ENCODE peak calls at places on chromosome 15, in eight cellular contexts. S is psoas muscle, C is lung, P is A549, Q is RWPE2, O is endothelial cell of umbilical vein, T is upper lobe of left lung, U is stomach. F is an unnamed sample.

GRCh38 chr15:36468746-36469145 is 110.7 kb upstream of the CDIN1 start:
- DNase-seq in S (no peak), C (peak; percentile 64), P (no peak), Q (no peak), O (no peak), T (peak; percentile 31), U (no peak), F (peak; percentile 37)

GRCh38 chr15:26628071-26628470 is 144.8 kb downstream of the GABRB3 start:
- DNase-seq in S (no peak), C (no peak), P (peak; percentile 54), Q (no peak), O (no peak), T (no peak), U (no peak), F (no peak)

GRCh38 chr15:69469467-69470191 is 17.0 kb downstream of the RPLP1 start:
- DNase-seq in S (no peak), C (no peak), P (no peak), Q (peak; percentile 61), O (no peak), T (no peak), U (no peak), F (no peak)

GRCh38 chr15:33396457-33396856 is 85.7 kb downstream of the RYR3 start:
- DNase-seq in S (no peak), C (no peak), P (no peak), Q (no peak), O (no peak), T (no peak), U (no peak), F (no peak)

GRCh38 chr15:33200444-33200843 is 5.9 kb upstream of the FMN1 start:
- DNase-seq in S (no peak), C (no peak), P (no peak), Q (no peak), O (no peak), T (no peak), U (no peak), F (no peak)

GRCh38 chr15:56356616-56357015 is 8.6 kb upstream of the TEX9 start:
- DNase-seq in S (no peak), C (no peak), P (no peak), Q (no peak), O (no peak), T (no peak), U (no peak), F (no peak)

GRCh38 chr15:75834011-75834410 is 9.2 kb upstream of the UBE2Q2 start:
- DNase-seq in S (no peak), C (no peak), P (no peak), Q (no peak), O (no peak), T (no peak), U (no peak), F (no peak)

GRCh38 chr15:77840962-77841361 is 208.2 kb upstream of the LINGO1 start:
- DNase-seq in S (no peak), C (peak; percentile 37), P (peak; percentile 56), Q (peak; percentile 91), O (no peak), T (peak; percentile 67), U (no peak), F (peak; percentile 77)

GRCh38 chr15:48719668-48720067 is 74.2 kb upstream of the FBN1 start:
- DNase-seq in S (no peak), C (no peak), P (no peak), Q (no peak), O (no peak), T (no peak), U (no peak), F (no peak)

GRCh38 chr15:57740048-57740447 is 33.5 kb downstream of the POLR2M start:
- DNase-seq in S (no peak), C (no peak), P (no peak), Q (no peak), O (no peak), T (no peak), U (no peak), F (no peak)

GRCh38 chr15:77224352-77224751 is 153.4 kb upstream of the TSPAN3 start:
- DNase-seq in S (no peak), C (no peak), P (no peak), Q (no peak), O (peak; percentile 72), T (no peak), U (no peak), F (no peak)

GRCh38 chr15:55499158-55499557 is 8.9 kb downstream of the DNAAF4 start:
- DNase-seq in S (no peak), C (no peak), P (no peak), Q (no peak), O (no peak), T (no peak), U (no peak), F (no peak)

GRCh38 chr15:91228890-91229289 is 128.8 kb downstream of the SV2B start:
- DNase-seq in S (no peak), C (no peak), P (no peak), Q (no peak), O (no peak), T (no peak), U (no peak), F (no peak)

GRCh38 chr15:47945869-47946666 is 174.7 kb upstream of the SLC24A5 start:
- DNase-seq in S (no peak), C (no peak), P (no peak), Q (no peak), O (no peak), T (no peak), U (no peak), F (no peak)

GRCh38 chr15:32701863-32702262 is 15.9 kb upstream of the GREM1 start:
- DNase-seq in S (no peak), C (no peak), P (no peak), Q (no peak), O (no peak), T (no peak), U (no peak), F (no peak)

GRCh38 chr15:90015749-90016148 is 14.6 kb downstream of the ZNF710 start:
- DNase-seq in S (no peak), C (no peak), P (no peak), Q (peak; percentile 86), O (no peak), T (peak; percentile 36), U (peak; percentile 24), F (no peak)

GRCh38 chr15:82132742-82133141 is 86.9 kb upstream of the MEX3B start:
- DNase-seq in S (no peak), C (no peak), P (peak; percentile 51), Q (peak; percentile 85), O (no peak), T (no peak), U (no peak), F (peak; percentile 51)

GRCh38 chr15:40516322-40516721 is 45.5 kb downstream of the CHST14 start:
- DNase-seq in S (no peak), C (no peak), P (no peak), Q (no peak), O (no peak), T (no peak), U (no peak), F (no peak)

GRCh38 chr15:57732526-57733331 is 26.2 kb downstream of the POLR2M start:
- DNase-seq in S (peak; percentile 29), C (peak; percentile 44), P (peak; percentile 46), Q (no peak), O (peak; percentile 79), T (peak; percentile 39), U (peak; percentile 63), F (peak; percentile 74)

DNA sequence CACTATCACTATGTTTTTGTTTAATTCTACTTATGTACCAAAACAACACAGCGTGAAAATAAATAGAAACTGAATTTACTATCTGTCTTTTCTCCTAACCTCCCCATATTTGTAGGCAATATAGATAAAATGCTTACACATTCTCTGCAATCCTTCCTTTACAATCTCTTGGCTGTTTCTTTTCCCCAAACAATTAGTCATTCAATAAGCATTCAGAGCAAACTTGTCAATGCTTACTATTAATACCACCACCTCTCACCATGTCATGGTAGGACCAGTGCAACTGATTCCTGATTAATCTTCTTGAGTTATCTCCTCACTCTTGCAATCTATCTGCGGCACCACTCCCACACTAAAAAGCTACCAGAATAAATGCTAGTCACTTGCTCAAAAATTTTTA is 74.0 kb upstream of the TTBK2 start:
- DNase-seq in S (no peak), C (no peak), P (no peak), Q (no peak), O (no peak), T (no peak), U (no peak), F (no peak)
- TF ChIP-seq CTCF in S (no peak), C (no peak), P (no peak), Q (no peak), O (no peak), T (no peak), U (no peak), F (no peak)

DNA sequence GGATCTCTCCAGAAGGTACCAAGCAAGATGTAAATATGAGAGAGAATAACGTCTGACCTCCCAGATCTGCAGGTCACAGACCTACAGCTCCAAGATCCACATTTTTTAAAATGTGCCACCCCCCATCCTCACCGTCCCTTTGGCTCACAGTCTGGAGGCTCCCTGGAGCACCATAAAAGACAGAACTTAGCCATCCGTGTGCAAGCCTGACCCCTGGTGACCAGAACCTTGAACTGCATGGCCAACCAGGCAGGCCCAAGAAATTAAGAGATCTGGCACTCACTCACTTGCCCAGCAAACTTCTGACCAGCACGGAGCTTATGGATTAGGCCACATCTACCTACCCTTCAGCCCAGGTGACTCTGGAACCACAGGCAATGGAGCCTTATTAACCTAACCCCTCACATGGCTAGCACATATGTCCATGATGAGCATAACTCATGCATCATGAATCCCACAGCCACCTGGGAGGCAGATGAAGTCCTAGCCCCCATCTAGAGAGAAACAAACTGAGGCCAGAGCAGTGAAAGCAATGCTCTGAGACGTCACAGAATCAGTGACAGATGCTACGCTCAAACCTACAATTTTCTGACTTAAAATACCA is 275.3 kb downstream of the UACA start:
- DNase-seq in S (peak; percentile 67), C (peak; percentile 78), P (peak; percentile 88), Q (no peak), O (peak; percentile 77), T (peak; percentile 81), U (peak; percentile 85), F (peak; percentile 85)
- H3K4me1 ChIP-seq in S (no peaks in the 10 kb centered on the region), C (no peaks in the 10 kb centered on the region), P (peaks cover 32% of the 10 kb centered on the region), Q (peaks cover 21% of the 10 kb centered on the region), O (peaks cover 4% of the 10 kb centered on the region), T (peaks cover 53% of the 10 kb centered on the region), U (peaks cover 18% of the 10 kb centered on the region), F (no peaks in the 10 kb centered on the region)

DNA sequence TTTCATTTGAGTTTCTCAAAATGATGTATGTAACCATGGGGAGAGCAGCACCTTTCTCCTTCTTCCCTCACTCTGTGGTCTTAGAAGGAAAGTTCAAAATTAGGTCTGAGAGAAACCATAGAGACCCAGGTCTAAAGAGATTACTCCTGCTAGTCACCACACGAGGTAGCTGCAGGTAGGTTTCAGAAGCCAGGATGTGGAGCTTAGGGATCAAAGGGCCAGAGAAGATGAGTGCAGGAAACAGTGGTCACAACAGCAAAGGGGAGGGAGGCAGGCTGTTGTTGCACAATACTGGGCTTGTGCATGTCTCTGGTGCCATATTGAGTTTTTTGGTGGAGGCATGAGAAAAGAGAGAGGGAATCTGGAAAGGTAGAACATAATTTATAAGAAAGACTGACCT is 583.6 kb downstream of the AGBL1 start:
- DNase-seq in S (no peak), C (no peak), P (no peak), Q (no peak), O (no peak), T (no peak), U (no peak), F (no peak)
- H3K27ac ChIP-seq in S (no peak overlapping the region), C (no peak overlapping the region), P (no peak overlapping the region), Q (no peak overlapping the region), O (no peak overlapping the region), T (no peak overlapping the region), U (no peak overlapping the region), F (no peak overlapping the region)

DNA sequence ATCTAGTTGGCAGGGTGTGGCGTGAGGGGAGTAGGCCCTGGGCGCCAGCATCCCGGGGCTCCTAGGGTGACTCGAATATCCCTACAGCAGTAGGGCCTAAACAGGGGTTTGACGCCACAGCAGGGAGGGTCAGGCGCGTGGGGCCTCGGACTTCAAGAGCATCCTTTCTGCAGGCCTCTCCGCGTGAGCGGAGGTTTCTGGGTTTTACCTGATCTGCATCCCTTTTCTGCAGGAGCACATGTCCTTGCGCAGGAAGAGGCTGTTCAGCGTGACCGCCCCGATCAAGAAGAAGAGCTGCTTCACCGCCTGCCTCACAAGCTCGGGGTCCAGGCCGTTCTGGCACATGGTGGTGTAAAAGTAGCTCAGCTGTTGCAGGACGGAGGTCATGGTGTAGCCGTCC is 13.5 kb upstream of the GNB5 start:
- DNase-seq in S (no peak), C (no peak), P (no peak), Q (no peak), O (no peak), T (no peak), U (no peak), F (no peak)
- TF ChIP-seq CTCF in S (no peak), C (no peak), P (no peak), Q (no peak), O (no peak), T (no peak), U (no peak), F (no peak)